ENCODE peak calls at places on chromosomes 4 and X, in four cellular contexts. B is fibroblast of lung, E is AG04449, W is testis. K is an unnamed sample.

GRCh38 chrX:143437439-143437838 is 79.8 kb downstream of the SPANXN3 start:
- DNase-seq in B (no peak), E (no peak), W (no peak), K (peak)

GRCh38 chrX:46649421-46650260 is 76.1 kb downstream of the CHST7 start:
- DNase-seq in B (peak), E (no peak), W (peak), K (peak)

GRCh38 chrX:130082244-130083106 is 27.8 kb downstream of the ELF4 start:
- DNase-seq in B (no peak), E (no peak), W (peak), K (no peak)

GRCh38 chrX:34770511-34770910 is 113.4 kb upstream of the TMEM47 start:
- DNase-seq in B (peak), E (no peak), W (no peak), K (no peak)

GRCh38 chr4:188332265-188332664 is 193.0 kb downstream of the TRIML1 start:
- DNase-seq in B (no peak), E (no peak), W (no peak), K (no peak)

GRCh38 chr4:40228497-40229365 is 31.9 kb downstream of the RHOH start:
- DNase-seq in B (no peak), E (no peak), W (no peak), K (no peak)

GRCh38 chrX:144637731-144638130 is 609.6 kb upstream of the SPANXN1 start:
- DNase-seq in B (no peak), E (no peak), W (no peak), K (no peak)

GRCh38 chr4:145716200-145716599 is 36.3 kb downstream of the C4orf51 start:
- DNase-seq in B (peak), E (peak), W (no peak), K (no peak)

GRCh38 chrX:144790148-144790547 is 457.2 kb upstream of the SPANXN1 start:
- DNase-seq in B (no peak), E (no peak), W (no peak), K (no peak)

GRCh38 chrX:19791562-19791961 is 95.8 kb downstream of the SH3KBP1 start:
- DNase-seq in B (peak), E (no peak), W (no peak), K (no peak)

GRCh38 chr4:84965558-84966381 is 720 bp downstream of the WDFY3 start:
- DNase-seq in B (no peak), E (no peak), W (peak), K (peak)

GRCh38 chr4:187309456-187309855 is 585.8 kb upstream of the FAT1 start:
- DNase-seq in B (peak), E (no peak), W (no peak), K (no peak)

GRCh38 chrX:148600581-148600980 is 100.2 kb downstream of the AFF2 start:
- DNase-seq in B (no peak), E (no peak), W (no peak), K (no peak)

GRCh38 chr4:39469429-39470077 is 10.7 kb downstream of the LIAS start:
- DNase-seq in B (peak), E (peak), W (peak), K (peak)

GRCh38 chrX:334331-334891 is 15.8 kb upstream of the GTPBP6 start:
- DNase-seq in B (no peak), E (no peak), W (no peak), K (no peak)

GRCh38 chrX:57902633-57903032 is 7.6 kb downstream of the ZXDA start:
- DNase-seq in B (no peak), E (no peak), W (no peak), K (no peak)

GRCh38 chr4:139279723-139280620 is at the start of gene MGARP:
- DNase-seq in B (peak), E (no peak), W (peak), K (peak)

GRCh38 chr4:182294436-182294835 is 51.2 kb downstream of the TENM3 start:
- DNase-seq in B (no peak), E (no peak), W (no peak), K (no peak)

GRCh38 chr4:126727461-126727860 is 905.3 kb upstream of the INTU start:
- DNase-seq in B (peak), E (no peak), W (no peak), K (no peak)

GRCh38 chrX:38318196-38318595 is 9.1 kb downstream of the RPGR start:
- DNase-seq in B (no peak), E (no peak), W (no peak), K (no peak)

GRCh38 chr4:184450045-184450444 is 24.3 kb downstream of the IRF2 start:
- DNase-seq in B (peak), E (no peak), W (no peak), K (no peak)

GRCh38 chr4:19725130-19725529 is 526.6 kb upstream of the SLIT2 start:
- DNase-seq in B (no peak), E (no peak), W (no peak), K (no peak)

GRCh38 chr4:2305766-2306501 is 44.0 kb upstream of the MXD4 start:
- DNase-seq in B (no peak), E (no peak), W (no peak), K (no peak)

GRCh38 chr4:6695660-6696581 is 2.2 kb downstream of the S100P start:
- DNase-seq in B (no peak), E (no peak), W (no peak), K (no peak)

GRCh38 chr4:145679520-145679919 is 426 bp upstream of the C4orf51 start:
- DNase-seq in B (peak), E (peak), W (no peak), K (no peak)

GRCh38 chr4:61223385-61223784 is 23.3 kb downstream of the ADGRL3 start:
- DNase-seq in B (no peak), E (no peak), W (no peak), K (no peak)

GRCh38 chrX:94058728-94059382 is 384.8 kb downstream of the FAM133A start:
- DNase-seq in B (no peak), E (no peak), W (peak), K (peak)

GRCh38 chr4:26183017-26183416 is 137.8 kb upstream of the RBPJ start:
- DNase-seq in B (peak), E (no peak), W (no peak), K (no peak)

GRCh38 chrX:150984164-150984824 is 1.2 kb downstream of the HMGB3 start:
- DNase-seq in B (no peak), E (no peak), W (no peak), K (peak)

GRCh38 chr4:172683016-172683415 is 485.6 kb upstream of the GALNT7 start:
- DNase-seq in B (no peak), E (peak), W (no peak), K (no peak)

GRCh38 chr4:15536552-15537499 is 67.1 kb downstream of the CC2D2A start:
- DNase-seq in B (no peak), E (no peak), W (no peak), K (no peak)

GRCh38 chr4:166198516-166198915 is 325.5 kb downstream of the TLL1 start:
- DNase-seq in B (no peak), E (no peak), W (no peak), K (no peak)

GRCh38 chr4:41880840-41881831 is 54.1 kb upstream of the TMEM33 start:
- DNase-seq in B (peak), E (no peak), W (no peak), K (peak)

GRCh38 chr4:68582339-68582717 is 6.2 kb upstream of the UGT2B17 start:
- DNase-seq in B (no peak), E (no peak), W (no peak), K (no peak)

GRCh38 chr4:68576272-68577100 is at the start of gene UGT2B17:
- DNase-seq in B (no peak), E (no peak), W (no peak), K (no peak)

GRCh38 chr4:68581382-68582338 is 5.5 kb upstream of the UGT2B17 start:
- DNase-seq in B (no peak), E (no peak), W (peak), K (no peak)

GRCh38 chr4:68575081-68575480 is 1.0 kb downstream of the UGT2B17 start:
- DNase-seq in B (no peak), E (no peak), W (no peak), K (no peak)

GRCh38 chr4:68577590-68577989 is 1.5 kb upstream of the UGT2B17 start:
- DNase-seq in B (no peak), E (no peak), W (no peak), K (no peak)
- TF ChIP-seq CTCF in B (no peak), E (no peak), W (no peak), K (no peak)

GRCh38 chr4:71550220-71551190 is 211.7 kb downstream of the SLC4A4 start:
- DNase-seq in B (peak), E (peak), W (no peak), K (no peak)

GRCh38 chr4:71558248-71558647 is 219.4 kb downstream of the SLC4A4 start:
- DNase-seq in B (no peak), E (no peak), W (no peak), K (no peak)

GRCh38 chr4:71554025-71554424 is 215.2 kb downstream of the SLC4A4 start:
- DNase-seq in B (no peak), E (no peak), W (no peak), K (no peak)

GRCh38 chr4:71549516-71550160 is 210.8 kb downstream of the SLC4A4 start:
- DNase-seq in B (peak), E (no peak), W (no peak), K (no peak)

GRCh38 chr4:71553605-71554004 is 214.8 kb downstream of the SLC4A4 start:
- DNase-seq in B (peak), E (no peak), W (no peak), K (no peak)
- TF ChIP-seq CTCF in B (peak), E (peak), W (peak), K (peak)

GRCh38 chr4:57156242-57156990 is 46.2 kb upstream of the IGFBP7 start:
- DNase-seq in B (no peak), E (no peak), W (no peak), K (no peak)

GRCh38 chr4:57157611-57158137 is 47.5 kb upstream of the IGFBP7 start:
- DNase-seq in B (no peak), E (no peak), W (no peak), K (no peak)

GRCh38 chr4:57158762-57159161 is 48.6 kb upstream of the IGFBP7 start:
- DNase-seq in B (no peak), E (no peak), W (no peak), K (no peak)

GRCh38 chr4:57159866-57160265 is 49.7 kb upstream of the IGFBP7 start:
- DNase-seq in B (no peak), E (no peak), W (no peak), K (no peak)

GRCh38 chr4:57158221-57158620 is 48.0 kb upstream of the IGFBP7 start:
- DNase-seq in B (peak), E (no peak), W (no peak), K (no peak)
- TF ChIP-seq CTCF in B (no peak), E (no peak), W (no peak), K (no peak)

DNA sequence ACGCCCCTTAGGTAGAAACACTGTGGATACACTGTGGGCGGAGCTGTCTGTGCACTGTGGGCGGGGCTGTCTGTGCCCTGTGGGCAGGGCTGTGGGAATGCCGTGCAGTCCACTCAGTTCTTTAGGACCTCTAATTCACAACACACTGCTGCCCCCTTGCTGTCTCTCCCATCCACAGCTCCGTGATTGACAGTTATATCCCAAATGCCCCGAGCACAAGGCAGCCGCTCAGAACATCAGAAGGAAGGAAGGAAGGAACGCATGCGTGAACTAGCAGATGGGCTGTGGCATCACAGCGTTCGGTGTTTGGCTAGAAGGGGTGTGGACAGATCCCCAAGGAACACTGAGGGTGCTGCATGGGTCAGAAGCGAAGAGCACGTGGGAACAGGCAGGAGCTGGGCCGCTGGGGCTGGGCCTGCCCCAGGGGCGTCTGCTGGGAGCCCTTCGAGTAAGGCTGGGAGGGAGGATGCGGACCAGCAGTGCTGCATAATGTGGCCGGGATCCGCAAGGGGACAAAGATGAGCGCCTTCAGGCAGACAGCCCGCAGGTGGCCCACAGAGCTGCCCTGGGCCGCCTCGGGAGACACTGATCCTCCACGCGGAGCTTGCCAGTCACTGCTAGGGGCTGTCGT is 29.8 kb downstream of the ACOX3 start:
- DNase-seq in B (peak), E (no peak), W (peak), K (peak)
- TF ChIP-seq CTCF in B (peak), E (peak), W (peak), K (peak)

GRCh38 chrX:17014216-17014615 is 67.8 kb downstream of the REPS2 start:
- DNase-seq in B (no peak), E (no peak), W (no peak), K (no peak)
- TF ChIP-seq CTCF in B (no peak), E (no peak), W (no peak), K (no peak)

GRCh38 chr4:81472249-81473085 is 760 bp upstream of the RASGEF1B start:
- DNase-seq in B (peak), E (no peak), W (peak), K (peak)
- TF ChIP-seq CTCF in B (peak), E (no peak), W (peak), K (peak)

DNA sequence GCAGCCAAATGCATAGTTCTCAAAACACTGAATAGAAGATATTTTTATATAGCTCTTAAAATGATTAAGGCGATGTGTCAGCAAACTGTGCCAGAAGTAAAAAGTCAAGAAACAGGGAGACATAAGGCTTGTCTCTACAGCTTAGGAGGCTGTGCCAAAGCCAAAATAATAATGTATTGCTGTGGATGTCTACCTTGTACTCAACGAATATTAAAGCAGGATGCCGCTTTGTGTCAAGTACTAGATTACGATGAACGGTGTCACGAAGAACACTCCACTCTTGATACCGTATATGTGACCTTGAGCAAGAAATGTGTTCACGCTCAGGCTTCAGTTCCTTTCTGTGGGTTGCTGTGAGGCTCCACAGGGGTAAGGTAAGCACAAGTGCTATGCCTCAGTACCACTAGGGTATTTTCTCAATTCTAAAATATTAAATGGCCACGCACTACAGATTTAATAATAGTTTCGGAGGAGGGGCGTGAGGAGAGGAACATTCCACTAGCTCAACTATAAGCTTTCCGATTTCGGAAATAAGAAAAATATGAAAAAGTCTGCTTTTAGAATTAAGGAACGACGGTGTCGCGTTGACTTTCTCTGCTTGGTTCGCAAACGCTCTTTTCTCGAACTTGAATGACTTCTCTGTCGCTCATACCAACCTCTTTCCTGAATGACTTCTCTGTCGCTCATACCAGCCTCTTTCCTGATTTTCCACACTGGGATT is 679 bp upstream of the SCOC start:
- DNase-seq in B (no peak), E (no peak), W (peak), K (no peak)
- TF ChIP-seq CTCF in B (peak), E (no peak), W (peak), K (no peak)

GRCh38 chr4:111641813-111642579 is 503.3 kb upstream of the FAM241A start:
- DNase-seq in B (peak), E (peak), W (peak), K (peak)
- TF ChIP-seq CTCF in B (peak), E (peak), W (peak), K (peak)

GRCh38 chr4:90120037-90120436 is 7.2 kb upstream of the CCSER1 start:
- DNase-seq in B (no peak), E (no peak), W (no peak), K (no peak)
- TF ChIP-seq CTCF in B (no peak), E (no peak), W (no peak), K (no peak)

K was measured in endothelial cell.